ENCODE peak calls at places on chromosomes 4 and X, in eight cellular contexts. N, D, W, K, Q, L, C and J are unnamed samples.
A peak's percentile ranks its signal among the peaks of the same experiment; 100 is the strongest.

GRCh38 chr4:182010876-182011275 is 232.3 kb upstream of the TENM3 start:
- DNase-seq in Q (no peak), C (no peak), D (no peak), K (no peak), L (no peak), N (no peak), W (no peak), J (no peak)

GRCh38 chr4:88104902-88105610 is 53.4 kb downstream of the ABCG2 start:
- DNase-seq in K (no peak), D (peak; percentile 46), L (no peak), Q (no peak), W (no peak), C (no peak), N (no peak), J (peak; percentile 4)

GRCh38 chr4:168632246-168632832 is 135.5 kb downstream of the PALLD start:
- DNase-seq in D (no peak), Q (no peak), L (peak; percentile 76), K (no peak), N (no peak), W (no peak), C (peak; percentile 12), J (peak; percentile 42)

GRCh38 chr4:158560284-158560683 is 38.6 kb downstream of the RXFP1 start:
- DNase-seq in W (no peak), Q (no peak), K (no peak), C (no peak), D (no peak), L (no peak), N (no peak), J (no peak)

GRCh38 chrX:12770440-12770839 is 20.8 kb upstream of the PRPS2 start:
- DNase-seq in C (peak; percentile 22), N (no peak), K (peak; percentile 11), Q (peak; percentile 40), L (no peak), D (peak; percentile 32), W (no peak), J (peak; percentile 13)

GRCh38 chr4:89439533-89439932 is 131.9 kb upstream of the GPRIN3 start:
- DNase-seq in K (no peak), C (no peak), Q (no peak), N (no peak), D (no peak), W (no peak), L (no peak), J (no peak)

GRCh38 chr4:45662996-45663395 is 460.9 kb downstream of the GABRG1 start:
- DNase-seq in K (no peak), Q (no peak), D (no peak), W (no peak), N (peak; percentile 64), L (no peak), C (peak; percentile 29), J (peak; percentile 76)

GRCh38 chr4:172412851-172413250 is 599.6 kb downstream of the GALNTL6 start:
- DNase-seq in D (no peak), Q (no peak), L (no peak), K (no peak), N (no peak), W (no peak), C (no peak), J (no peak)

GRCh38 chr4:106041294-106042002 is 146.2 kb downstream of the NPNT start:
- DNase-seq in N (no peak), K (no peak), W (no peak), Q (no peak), D (no peak), L (no peak), C (no peak), J (no peak)

GRCh38 chrX:155334486-155335316 is at the start of gene CLIC2:
- DNase-seq in N (no peak), D (peak; percentile 3), W (peak; percentile 3), L (no peak), C (peak; percentile 41), Q (no peak), K (no peak), J (no peak)

GRCh38 chr4:24328711-24329110 is 255.6 kb downstream of the DHX15 start:
- DNase-seq in L (no peak), N (no peak), W (no peak), D (no peak), C (peak; percentile 28), Q (no peak), K (no peak), J (no peak)

GRCh38 chr4:169270156-169270809 is 473 bp downstream of the SH3RF1 start:
- DNase-seq in W (peak; percentile 28), K (peak; percentile 62), D (peak; percentile 37), C (peak; percentile 38), N (peak; percentile 87), L (peak; percentile 78), Q (peak; percentile 52), J (peak; percentile 35)

GRCh38 chrX:136262241-136262640 is 11.0 kb upstream of the MAP7D3 start:
- DNase-seq in K (no peak), N (no peak), Q (no peak), L (no peak), W (no peak), C (no peak), D (no peak), J (no peak)

GRCh38 chr4:122117743-122118142 is 34.4 kb upstream of the BLTP1 start:
- DNase-seq in D (no peak), Q (no peak), N (no peak), W (no peak), C (no peak), K (peak; percentile 19), L (no peak), J (no peak)

GRCh38 chr4:51855751-51856150 is 12.8 kb downstream of the DCUN1D4 start:
- DNase-seq in L (no peak), N (no peak), W (no peak), C (no peak), K (no peak), D (no peak), Q (no peak), J (no peak)

GRCh38 chr4:73721901-73722300 is 18.5 kb upstream of the CXCL8 start:
- DNase-seq in C (no peak), Q (no peak), D (no peak), N (no peak), K (no peak), L (no peak), W (no peak), J (no peak)

GRCh38 chr4:152352215-152352614 is 183.7 kb downstream of the FBXW7 start:
- DNase-seq in Q (no peak), W (no peak), L (no peak), C (no peak), K (no peak), N (peak; percentile 10), D (no peak), J (no peak)

GRCh38 chrX:39759526-39760224 is 338.1 kb downstream of the BCOR start:
- DNase-seq in Q (peak; percentile 20), C (peak; percentile 15), K (no peak), L (no peak), D (peak; percentile 80), N (no peak), W (no peak), J (peak; percentile 13)

GRCh38 chr4:170853422-170854021 is 763.8 kb upstream of the AADAT start:
- DNase-seq in W (peak; percentile 35), K (peak; percentile 17), N (peak; percentile 75), D (peak; percentile 36), L (peak; percentile 74), Q (no peak), C (peak; percentile 32), J (peak; percentile 52)

GRCh38 chr4:24121395-24122175 is 231.7 kb upstream of the PPARGC1A start:
- DNase-seq in C (peak; percentile 25), N (no peak), L (peak; percentile 16), D (no peak), W (no peak), Q (no peak), K (no peak), J (no peak)

GRCh38 chr4:115945026-115945425 is 831.6 kb upstream of the NDST4 start:
- DNase-seq in N (no peak), W (no peak), Q (no peak), D (no peak), C (peak; percentile 28), L (no peak), K (no peak), J (no peak)

GRCh38 chr4:183353557-183353956 is 31.3 kb upstream of the CLDN24 start:
- DNase-seq in D (no peak), L (peak; percentile 21), K (no peak), C (no peak), Q (no peak), W (no peak), N (no peak), J (no peak)

GRCh38 chr4:125689839-125690238 is 375.1 kb downstream of the FAT4 start:
- DNase-seq in L (no peak), Q (peak; percentile 22), D (no peak), W (no peak), N (no peak), K (no peak), C (no peak), J (no peak)

GRCh38 chr4:177434667-177435066 is 7.6 kb downstream of the AGA start:
- DNase-seq in C (no peak), W (no peak), N (no peak), K (no peak), L (no peak), Q (no peak), D (no peak), J (no peak)

GRCh38 chr4:154205471-154205870 is 286.1 kb downstream of the DCHS2 start:
- DNase-seq in N (no peak), W (no peak), Q (no peak), K (no peak), D (no peak), L (no peak), C (no peak), J (no peak)

GRCh38 chr4:10115657-10116624 is 658 bp downstream of the WDR1 start:
- DNase-seq in N (peak; percentile 68), D (peak; percentile 52), C (no peak), K (peak; percentile 46), L (peak; percentile 60), Q (peak; percentile 32), W (peak; percentile 83), J (peak; percentile 65)

GRCh38 chrX:46820391-46821100 is 16.3 kb upstream of the RP2 start:
- DNase-seq in Q (no peak), N (no peak), W (no peak), C (no peak), D (no peak), K (no peak), L (no peak), J (no peak)

GRCh38 chr4:156971168-156971601 is 414 bp downstream of the PDGFC start:
- DNase-seq in W (no peak), N (peak; percentile 77), K (no peak), D (no peak), C (no peak), Q (no peak), L (no peak), J (no peak)

GRCh38 chr4:123649644-123650356 is 253.2 kb downstream of the SPRY1 start:
- DNase-seq in K (peak; percentile 41), N (peak; percentile 18), C (no peak), L (peak; percentile 71), D (peak; percentile 79), Q (peak; percentile 62), W (no peak), J (peak; percentile 24)

GRCh38 chr4:14920759-14921313 is 81.4 kb upstream of the CPEB2 start:
- DNase-seq in K (no peak), C (no peak), D (no peak), W (peak; percentile 17), L (peak; percentile 25), N (no peak), Q (no peak), J (no peak)

GRCh38 chrX:149267878-149268813 is 237.0 kb downstream of the IDS start:
- DNase-seq in W (peak; percentile 9), L (no peak), D (no peak), K (no peak), N (no peak), C (no peak), Q (no peak), J (no peak)

GRCh38 chr4:106355193-106355592 is 13.4 kb downstream of the GIMD1 start:
- DNase-seq in L (peak; percentile 6), K (no peak), D (no peak), N (no peak), W (no peak), C (no peak), Q (no peak), J (no peak)

GRCh38 chrX:155070975-155071693 is at the start of the genes BRCC3, CMC4 and MTCP1:
- DNase-seq in L (peak; percentile 86), D (peak; percentile 88), N (peak; percentile 95), Q (peak; percentile 79), C (peak; percentile 69), W (peak; percentile 84), K (peak; percentile 80), J (peak; percentile 74)

GRCh38 chrX:134865730-134866129 is 125.1 kb upstream of the SMIM10 start:
- DNase-seq in K (no peak), L (no peak), W (no peak), Q (no peak), D (no peak), C (no peak), N (no peak), J (no peak)